ENCODE peak calls at places on chromosomes 12 and 14, in four cellular contexts. One of them, this sample, is unnamed. For H3K4me1, the result is how much of the 10 kb centered on the place peaks cover.

GRCh38 chr14:24032727-24033418 is 18.9 kb upstream of the CARMIL3 start:
- DNase-seq in H1: no peak
- DNase-seq in K562: no peak
- DNase-seq in HepG2: peak
- DNase-seq in this sample: no peak

GRCh38 chr14:81221579-81222102 is 882 bp upstream of the GTF2A1 start:
- DNase-seq in H1: no peak
- DNase-seq in K562: no peak
- DNase-seq in HepG2: no peak
- DNase-seq in this sample: no peak

GRCh38 chr14:71932229-71932951 is at the start of gene RGS6:
- DNase-seq in H1: peak
- DNase-seq in K562: no peak
- DNase-seq in HepG2: peak
- DNase-seq in this sample: peak

GRCh38 chr12:74111688-74112360 is 425.8 kb upstream of the ATXN7L3B start:
- DNase-seq in H1: peak
- DNase-seq in K562: no peak
- DNase-seq in HepG2: peak
- DNase-seq in this sample: peak

GRCh38 chr14:78005325-78005724 is 164.8 kb upstream of the NRXN3 start:
- DNase-seq in H1: no peak
- DNase-seq in K562: peak
- DNase-seq in HepG2: no peak
- DNase-seq in this sample: peak

GRCh38 chr14:99724939-99725773 is 41.1 kb downstream of the CYP46A1 start:
- DNase-seq in H1: peak
- DNase-seq in K562: no peak
- DNase-seq in HepG2: no peak
- DNase-seq in this sample: no peak

GRCh38 chr14:62179367-62180018 is 417.3 kb downstream of the SNAPC1 start:
- DNase-seq in H1: peak
- DNase-seq in K562: no peak
- DNase-seq in HepG2: peak
- DNase-seq in this sample: peak

GRCh38 chr14:70709726-70710382 is 68.1 kb downstream of the TTC9 start:
- DNase-seq in H1: no peak
- DNase-seq in K562: no peak
- DNase-seq in HepG2: peak
- DNase-seq in this sample: no peak

GRCh38 chr14:102028733-102029132 is 58.1 kb downstream of the HSP90AA1 start:
- DNase-seq in H1: no peak
- DNase-seq in K562: no peak
- DNase-seq in HepG2: no peak
- DNase-seq in this sample: no peak

GRCh38 chr12:105935106-105935505 is 203.6 kb downstream of the NUAK1 start:
- DNase-seq in H1: no peak
- DNase-seq in K562: no peak
- DNase-seq in HepG2: no peak
- DNase-seq in this sample: no peak

GRCh38 chr12:105931762-105932587 is 206.8 kb downstream of the NUAK1 start:
- DNase-seq in H1: no peak
- DNase-seq in K562: no peak
- DNase-seq in HepG2: no peak
- DNase-seq in this sample: no peak

GRCh38 chr12:105936496-105936895 is 202.3 kb downstream of the NUAK1 start:
- DNase-seq in H1: no peak
- DNase-seq in K562: no peak
- DNase-seq in HepG2: no peak
- DNase-seq in this sample: no peak

GRCh38 chr12:105935981-105936380 is 202.8 kb downstream of the NUAK1 start:
- DNase-seq in H1: no peak
- DNase-seq in K562: no peak
- DNase-seq in HepG2: no peak
- DNase-seq in this sample: no peak

DNA sequence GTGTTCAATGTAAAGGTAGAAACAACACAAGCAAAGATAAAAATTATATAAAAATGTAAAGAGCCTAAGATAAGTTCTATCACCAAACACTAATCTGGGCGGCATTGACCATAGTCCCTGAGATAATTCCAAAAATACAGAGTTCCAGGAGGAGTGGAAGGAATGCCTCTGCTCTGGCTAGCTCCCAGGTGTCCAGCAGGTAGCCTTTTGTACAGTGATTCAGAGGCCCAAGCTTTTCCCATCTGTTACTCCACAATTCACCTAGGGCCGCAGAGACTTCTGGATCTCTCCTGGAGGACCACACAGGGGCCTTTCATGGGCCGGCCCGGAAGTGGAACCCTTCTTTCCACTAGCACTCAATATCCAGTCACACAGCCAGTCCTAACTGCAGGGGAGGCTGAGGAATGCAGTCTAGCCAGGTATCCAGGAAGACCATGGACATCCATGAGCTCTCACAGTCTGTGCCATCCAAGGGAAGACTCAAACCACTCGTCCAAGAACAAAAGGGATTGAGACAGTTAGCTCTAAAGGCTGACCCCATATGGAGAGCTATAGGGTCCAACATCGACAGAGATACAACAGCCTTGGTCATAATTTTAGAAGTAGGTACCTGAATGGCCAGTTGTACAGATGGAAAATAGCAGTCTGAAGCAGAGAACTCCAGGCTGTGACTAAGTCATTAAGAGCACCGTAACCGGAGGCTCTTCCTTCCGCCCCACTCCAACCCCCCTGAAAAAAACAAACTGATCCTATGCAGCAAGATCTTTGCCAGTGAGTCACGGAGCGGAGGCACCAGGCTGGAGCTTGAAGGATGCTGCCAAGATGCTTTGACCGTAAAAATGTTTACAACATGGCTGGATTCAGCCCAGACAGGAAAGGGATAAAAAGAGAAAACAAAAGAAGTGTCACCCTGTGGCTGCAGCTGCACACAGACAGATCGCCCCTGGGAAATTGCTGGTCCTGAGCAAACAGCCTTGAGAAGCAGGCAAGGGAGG is 204.8 kb downstream of the NUAK1 start:
- DNase-seq in H1: no peak
- DNase-seq in K562: no peak
- DNase-seq in HepG2: no peak
- DNase-seq in this sample: no peak
- TF ChIP-seq FOSL1 in H1: no peak
- TF ChIP-seq FOSL1 in K562: no peak
- TF ChIP-seq FOSL1 in HepG2: no peak
- TF ChIP-seq FOSL1 in this sample: no peak

GRCh38 chr14:97410667-97411286 is 613.6 kb downstream of the VRK1 start:
- DNase-seq in H1: no peak
- DNase-seq in K562: no peak
- DNase-seq in HepG2: no peak
- DNase-seq in this sample: no peak

GRCh38 chr14:97408937-97409860 is 612.0 kb downstream of the VRK1 start:
- DNase-seq in H1: no peak
- DNase-seq in K562: no peak
- DNase-seq in HepG2: no peak
- DNase-seq in this sample: no peak

GRCh38 chr14:97408503-97408902 is 611.3 kb downstream of the VRK1 start:
- DNase-seq in H1: no peak
- DNase-seq in K562: no peak
- DNase-seq in HepG2: no peak
- DNase-seq in this sample: no peak

GRCh38 chr14:97411938-97412612 is 614.9 kb downstream of the VRK1 start:
- DNase-seq in H1: peak
- DNase-seq in K562: no peak
- DNase-seq in HepG2: no peak
- DNase-seq in this sample: no peak

DNA sequence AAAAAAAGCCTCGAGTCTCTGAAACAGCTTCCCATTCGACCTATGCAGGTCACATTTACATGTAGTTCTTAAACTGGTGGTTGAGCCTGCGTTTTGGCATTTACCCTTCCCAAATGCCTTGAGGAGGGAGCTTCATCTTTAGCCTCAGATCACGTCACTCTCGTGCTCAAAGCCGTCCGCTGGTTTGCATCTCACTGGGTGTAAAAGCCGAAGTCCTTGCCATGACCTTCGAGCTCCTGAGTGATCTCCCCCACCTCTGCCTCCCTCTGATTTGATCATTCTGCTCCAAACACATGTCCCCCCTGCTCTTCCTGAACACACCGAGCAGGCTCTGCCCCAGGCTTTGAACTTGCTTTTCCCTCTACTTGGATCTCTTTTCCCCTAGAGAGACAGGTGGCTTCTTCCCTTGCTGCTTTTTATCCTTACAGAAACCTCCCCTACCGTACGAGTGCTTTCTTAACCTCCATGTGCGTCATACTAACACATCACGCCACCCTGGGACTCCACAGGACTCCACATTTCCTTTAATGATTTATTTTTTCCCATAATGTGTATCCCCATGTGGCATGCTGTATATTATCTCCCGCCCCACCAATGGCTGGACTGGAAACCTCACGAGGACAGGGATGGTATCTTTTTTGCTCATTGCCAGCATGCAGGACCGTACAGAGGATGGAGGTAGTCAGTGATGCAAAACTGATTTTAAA is 610.7 kb downstream of the VRK1 start:
- DNase-seq in H1: no peak
- DNase-seq in K562: no peak
- DNase-seq in HepG2: no peak
- DNase-seq in this sample: no peak
- H3K4me1 ChIP-seq in H1: under half
- H3K4me1 ChIP-seq in K562: under half
- H3K4me1 ChIP-seq in HepG2: under half
- H3K4me1 ChIP-seq in this sample: under half

GRCh38 chr14:76551116-76551515 is 175.2 kb downstream of the ESRRB start:
- DNase-seq in H1: no peak
- DNase-seq in K562: no peak
- DNase-seq in HepG2: no peak
- DNase-seq in this sample: no peak
- TF ChIP-seq POLR2AphosphoS5 in H1: no peak
- TF ChIP-seq POLR2AphosphoS5 in K562: no peak
- TF ChIP-seq POLR2AphosphoS5 in HepG2: no peak
- TF ChIP-seq POLR2AphosphoS5 in this sample: no peak

GRCh38 chr12:24899503-24900098 is 49.3 kb downstream of the BCAT1 start:
- DNase-seq in H1: no peak
- DNase-seq in K562: no peak
- DNase-seq in HepG2: no peak
- DNase-seq in this sample: no peak

GRCh38 chr12:24902521-24903304 is 46.2 kb downstream of the BCAT1 start:
- DNase-seq in H1: peak
- DNase-seq in K562: no peak
- DNase-seq in HepG2: no peak
- DNase-seq in this sample: no peak

GRCh38 chr12:24903305-24904088 is 45.4 kb downstream of the BCAT1 start:
- DNase-seq in H1: no peak
- DNase-seq in K562: no peak
- DNase-seq in HepG2: no peak
- DNase-seq in this sample: no peak

GRCh38 chr12:24904871-24905270 is 44.0 kb downstream of the BCAT1 start:
- DNase-seq in H1: peak
- DNase-seq in K562: no peak
- DNase-seq in HepG2: no peak
- DNase-seq in this sample: no peak

GRCh38 chr12:24901975-24902461 is 46.9 kb downstream of the BCAT1 start:
- DNase-seq in H1: peak
- DNase-seq in K562: no peak
- DNase-seq in HepG2: no peak
- DNase-seq in this sample: no peak
- TF ChIP-seq FOSL1 in H1: no peak
- TF ChIP-seq FOSL1 in K562: no peak
- TF ChIP-seq FOSL1 in HepG2: no peak
- TF ChIP-seq FOSL1 in this sample: no peak

GRCh38 chr12:101828463-101829196 is 2.1 kb downstream of the GNPTAB start:
- DNase-seq in H1: no peak
- DNase-seq in K562: no peak
- DNase-seq in HepG2: no peak
- DNase-seq in this sample: no peak

GRCh38 chr12:101824831-101825230 is 5.9 kb downstream of the GNPTAB start:
- DNase-seq in H1: no peak
- DNase-seq in K562: no peak
- DNase-seq in HepG2: no peak
- DNase-seq in this sample: no peak

GRCh38 chr12:101823891-101824290 is 6.9 kb downstream of the GNPTAB start:
- DNase-seq in H1: peak
- DNase-seq in K562: peak
- DNase-seq in HepG2: peak
- DNase-seq in this sample: peak

GRCh38 chr12:101829639-101830390 is 944 bp downstream of the GNPTAB start:
- DNase-seq in H1: no peak
- DNase-seq in K562: no peak
- DNase-seq in HepG2: no peak
- DNase-seq in this sample: no peak

GRCh38 chr12:101826766-101827368 is 3.9 kb downstream of the GNPTAB start:
- DNase-seq in H1: no peak
- DNase-seq in K562: no peak
- DNase-seq in HepG2: no peak
- DNase-seq in this sample: no peak
- H3K4me1 ChIP-seq in H1: under half
- H3K4me1 ChIP-seq in K562: under half
- H3K4me1 ChIP-seq in HepG2: under half
- H3K4me1 ChIP-seq in this sample: under half

GRCh38 chr14:54776361-54777001 is 126.1 kb downstream of the GCH1 start:
- DNase-seq in H1: no peak
- DNase-seq in K562: no peak
- DNase-seq in HepG2: no peak
- DNase-seq in this sample: no peak
- TF ChIP-seq POLR2AphosphoS5 in H1: no peak
- TF ChIP-seq POLR2AphosphoS5 in K562: no peak
- TF ChIP-seq POLR2AphosphoS5 in HepG2: no peak
- TF ChIP-seq POLR2AphosphoS5 in this sample: no peak

GRCh38 chr12:97194551-97194950 is 268.1 kb upstream of the RMST start:
- DNase-seq in H1: no peak
- DNase-seq in K562: no peak
- DNase-seq in HepG2: no peak
- DNase-seq in this sample: no peak
- TF ChIP-seq FOSL1 in H1: no peak
- TF ChIP-seq FOSL1 in K562: no peak
- TF ChIP-seq FOSL1 in HepG2: no peak
- TF ChIP-seq FOSL1 in this sample: no peak

GRCh38 chr12:53752192-53752601 is 418 bp upstream of the CISTR start:
- DNase-seq in H1: no peak
- DNase-seq in K562: no peak
- DNase-seq in HepG2: no peak
- DNase-seq in this sample: no peak
- H3K4me1 ChIP-seq in H1: under half
- H3K4me1 ChIP-seq in K562: under half
- H3K4me1 ChIP-seq in HepG2: under half
- H3K4me1 ChIP-seq in this sample: under half

DNA sequence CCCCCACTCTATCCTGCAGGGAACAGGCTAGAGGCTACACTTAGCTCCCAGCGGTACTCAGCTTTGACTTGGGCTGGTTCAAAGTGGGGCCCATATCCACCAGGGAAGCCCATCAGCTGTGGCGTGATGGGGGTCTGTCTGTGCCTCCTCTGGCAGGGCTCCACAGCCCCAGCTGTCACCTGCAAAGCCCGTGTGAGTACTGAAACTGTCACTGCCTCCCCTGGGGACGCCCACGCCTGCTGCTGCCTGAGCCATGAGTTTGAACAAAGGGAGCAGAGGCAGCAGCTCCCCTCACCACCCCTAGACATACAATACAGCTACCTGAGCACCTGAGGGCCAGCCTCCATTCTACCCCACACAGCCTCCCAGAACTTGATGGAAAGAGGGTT is 5.0 kb downstream of the REM2 start:
- DNase-seq in H1: no peak
- DNase-seq in K562: no peak
- DNase-seq in HepG2: no peak
- DNase-seq in this sample: no peak
- TF ChIP-seq POLR2AphosphoS5 in H1: no peak
- TF ChIP-seq POLR2AphosphoS5 in K562: no peak
- TF ChIP-seq POLR2AphosphoS5 in HepG2: no peak
- TF ChIP-seq POLR2AphosphoS5 in this sample: no peak